ENCODE peak calls at places on chromosome 18, in six cellular contexts. C is WTC11, U is HCT116, F is GM12878, V is HEK293T, R is K562. J is an unnamed sample.

GRCh38 chr18:50218432-50219197 is 23.7 kb upstream of the MYO5B start:
- DNase-seq in U (peak), R (peak), C (peak), V (peak), F (peak), J (peak)

GRCh38 chr18:68796936-68797690 is 767 bp upstream of the CCDC102B start:
- DNase-seq in V (no peak), C (no peak), U (no peak), R (no peak), F (no peak), J (no peak)

GRCh38 chr18:55695091-55695490 is 107.1 kb upstream of the TCF4 start:
- DNase-seq in R (no peak), V (no peak), F (no peak), U (no peak), C (no peak), J (no peak)

GRCh38 chr18:49020129-49020528 is 69.4 kb upstream of the SMAD7 start:
- DNase-seq in F (no peak), C (no peak), V (no peak), U (no peak), R (no peak), J (peak)

GRCh38 chr18:48308027-48308635 is 101.1 kb downstream of the ZBTB7C start:
- DNase-seq in C (no peak), V (no peak), U (peak), R (no peak), F (no peak), J (no peak)

GRCh38 chr18:23816740-23817139 is 127.5 kb downstream of the LAMA3 start:
- DNase-seq in C (no peak), U (no peak), R (no peak), F (no peak), V (no peak), J (no peak)

GRCh38 chr18:36583155-36583745 is 245.6 kb downstream of the TPGS2 start:
- DNase-seq in R (no peak), U (no peak), F (peak), V (no peak), C (peak), J (peak)

GRCh38 chr18:55452123-55452611 is 135.8 kb downstream of the TCF4 start:
- DNase-seq in R (peak), U (no peak), V (no peak), C (no peak), F (no peak), J (no peak)

GRCh38 chr18:961644-962355 is 57.1 kb downstream of the ADCYAP1 start:
- DNase-seq in V (peak), F (no peak), C (peak), U (peak), R (peak), J (peak)

GRCh38 chr18:39846277-39846676 is 2108.8 kb upstream of the PIK3C3 start:
- DNase-seq in U (no peak), C (no peak), R (no peak), V (no peak), F (no peak), J (no peak)

GRCh38 chr18:10010611-10011015 is 96.8 kb downstream of the VAPA start:
- DNase-seq in F (no peak), R (no peak), V (no peak), C (no peak), U (no peak), J (no peak)

GRCh38 chr18:57819671-57820460 is 16.8 kb upstream of the ATP8B1 start:
- DNase-seq in V (peak), R (peak), F (no peak), C (no peak), U (peak), J (no peak)

GRCh38 chr18:52617931-52618330 is 277.9 kb downstream of the DCC start:
- DNase-seq in C (no peak), U (no peak), F (no peak), R (no peak), V (no peak), J (no peak)

GRCh38 chr18:29157057-29157780 is 980.3 kb upstream of the CDH2 start:
- DNase-seq in C (no peak), V (no peak), U (peak), F (no peak), R (no peak), J (no peak)

GRCh38 chr18:29181151-29181901 is 1004.4 kb upstream of the CDH2 start:
- DNase-seq in F (no peak), R (no peak), V (no peak), U (no peak), C (no peak), J (no peak)

GRCh38 chr18:9304388-9305070 is 30.0 kb upstream of the TWSG1 start:
- DNase-seq in U (no peak), F (no peak), R (no peak), V (no peak), C (no peak), J (no peak)

GRCh38 chr18:62713651-62714247 is 1.6 kb upstream of the PHLPP1 start:
- DNase-seq in R (no peak), F (no peak), U (no peak), C (peak), V (no peak), J (no peak)

GRCh38 chr18:41875094-41875780 is 79.8 kb upstream of the PIK3C3 start:
- DNase-seq in C (no peak), R (no peak), U (no peak), V (no peak), F (no peak), J (no peak)

GRCh38 chr18:61731693-61732376 is 161.0 kb downstream of the RNF152 start:
- DNase-seq in R (no peak), V (no peak), F (no peak), U (no peak), C (no peak), J (no peak)

GRCh38 chr18:9708057-9708881 is at the start of gene RAB31:
- DNase-seq in F (no peak), V (peak), R (peak), U (no peak), C (peak), J (no peak)

GRCh38 chr18:54229660-54230059 is 5.2 kb upstream of the MBD2 start:
- DNase-seq in F (no peak), U (no peak), V (no peak), C (no peak), R (no peak), J (no peak)

GRCh38 chr18:34808389-34808788 is 98.3 kb downstream of the DTNA start:
- DNase-seq in R (no peak), F (no peak), V (no peak), U (no peak), C (no peak), J (no peak)

GRCh38 chr18:9742588-9743131 is 34.6 kb downstream of the RAB31 start:
- DNase-seq in R (peak), U (no peak), V (no peak), C (no peak), F (no peak), J (no peak)

GRCh38 chr18:60549338-60549960 is 176.9 kb upstream of the MC4R start:
- DNase-seq in V (peak), U (peak), R (peak), C (no peak), F (no peak), J (no peak)

DNA sequence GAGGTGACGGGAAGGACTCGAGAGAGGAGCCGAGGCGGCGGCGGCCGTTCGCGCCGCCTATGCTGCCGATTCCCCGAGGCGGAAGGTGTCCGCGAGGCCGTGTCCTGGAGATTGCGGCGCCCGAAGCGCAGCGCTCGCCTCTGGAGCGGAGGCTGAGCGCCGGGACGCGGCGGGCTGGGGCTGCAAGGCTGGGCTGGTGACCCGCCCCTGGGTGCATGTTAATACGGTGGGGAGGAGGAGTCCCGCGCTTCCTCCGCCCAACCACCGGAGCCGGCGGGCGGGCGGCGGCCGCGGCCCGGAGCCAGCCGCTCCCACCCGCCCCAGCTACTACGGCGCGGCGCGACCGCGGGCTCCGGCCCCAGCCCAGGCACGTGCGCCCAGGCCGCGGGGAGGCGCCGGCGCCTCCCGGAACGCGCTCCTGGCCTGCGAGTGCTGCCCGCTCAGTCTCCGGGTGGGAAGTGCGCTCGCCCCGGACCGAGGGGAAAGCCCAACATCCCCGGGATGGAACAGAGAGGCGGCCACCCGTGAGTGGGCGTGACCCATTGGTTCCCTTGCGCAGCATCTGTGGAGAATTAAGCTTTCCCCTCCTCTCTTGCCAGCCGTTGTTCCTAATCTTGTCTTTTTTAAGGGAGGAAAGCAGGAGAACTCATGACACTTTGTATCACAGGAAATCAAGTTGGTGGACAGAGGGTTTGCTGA is at the start of gene DLGAP1:
- DNase-seq in V (peak), F (no peak), C (peak), R (no peak), U (no peak), J (no peak)
- TF ChIP-seq SP1 in V (no peak), F (no peak), C (no peak), R (no peak), U (no peak), J (no peak)

GRCh38 chr18:75678662-75679061 is 251.2 kb upstream of the SMIM21 start:
- DNase-seq in V (no peak), C (no peak), F (no peak), U (no peak), R (no peak), J (no peak)

GRCh38 chr18:75681538-75682115 is 254.1 kb upstream of the SMIM21 start:
- DNase-seq in V (no peak), F (no peak), C (no peak), U (no peak), R (no peak), J (no peak)

GRCh38 chr18:75683426-75683825 is 255.9 kb upstream of the SMIM21 start:
- DNase-seq in V (no peak), F (no peak), R (no peak), C (no peak), U (no peak), J (no peak)

DNA sequence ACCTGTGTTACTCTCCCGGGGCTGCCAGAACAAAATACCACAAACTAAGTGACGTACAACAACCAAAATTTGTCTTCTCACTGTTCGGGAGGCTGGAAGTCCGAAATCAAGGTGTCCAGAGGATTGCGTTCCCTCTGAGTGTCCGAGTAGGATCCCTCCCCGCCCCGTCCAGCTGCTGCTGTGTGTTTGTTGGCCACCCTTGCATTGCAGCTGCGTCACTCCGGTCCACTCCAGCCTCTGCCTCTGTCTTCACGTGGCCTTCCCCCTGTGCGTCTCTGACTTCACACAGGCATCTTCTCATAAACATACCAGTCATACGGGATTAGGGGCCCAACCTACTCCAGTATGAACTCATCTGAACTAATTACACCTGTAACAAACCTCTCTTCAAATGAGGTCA is 251.8 kb upstream of the SMIM21 start:
- DNase-seq in R (no peak), C (no peak), U (no peak), V (no peak), F (no peak), J (no peak)
- TF ChIP-seq SP1 in R (no peak), C (no peak), U (no peak), V (no peak), F (no peak), J (no peak)

DNA sequence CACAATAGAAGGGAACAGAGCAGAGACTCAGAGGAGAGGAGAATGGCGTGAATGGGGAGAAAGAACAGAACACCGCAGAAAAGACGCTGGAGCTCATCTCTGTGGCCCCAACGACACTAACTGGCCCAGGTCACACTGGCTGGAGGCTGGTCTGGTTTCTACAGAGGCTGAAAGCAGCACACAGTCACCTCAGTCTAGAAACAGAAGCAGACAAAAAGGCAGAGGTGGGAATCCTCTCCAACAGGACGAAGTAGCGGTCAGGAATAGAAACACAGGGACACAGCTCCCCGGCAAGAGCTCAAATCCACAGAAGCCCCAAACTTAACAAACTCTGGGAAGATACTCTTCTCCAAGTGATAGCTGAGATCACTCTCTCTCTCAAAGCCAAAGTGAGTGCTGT is 9.2 kb downstream of the SLC66A2 start:
- DNase-seq in R (no peak), F (no peak), U (no peak), V (no peak), C (no peak), J (no peak)
- TF ChIP-seq SP1 in R (no peak), F (no peak), U (no peak), V (no peak), C (no peak), J (no peak)

GRCh38 chr18:67475673-67476072 is 40.8 kb downstream of the DSEL start:
- DNase-seq in U (no peak), F (no peak), V (no peak), C (no peak), R (no peak), J (no peak)

GRCh38 chr18:67477522-67477921 is 39.0 kb downstream of the DSEL start:
- DNase-seq in V (no peak), C (no peak), R (no peak), U (no peak), F (no peak), J (no peak)

GRCh38 chr18:67478249-67478648 is 38.3 kb downstream of the DSEL start:
- DNase-seq in F (no peak), R (no peak), U (no peak), C (no peak), V (no peak), J (no peak)

GRCh38 chr18:67476585-67476984 is 39.9 kb downstream of the DSEL start:
- DNase-seq in F (no peak), V (no peak), R (no peak), U (no peak), C (no peak), J (no peak)
- TF ChIP-seq SP1 in F (no peak), V (no peak), R (no peak), U (no peak), C (no peak), J (no peak)

DNA sequence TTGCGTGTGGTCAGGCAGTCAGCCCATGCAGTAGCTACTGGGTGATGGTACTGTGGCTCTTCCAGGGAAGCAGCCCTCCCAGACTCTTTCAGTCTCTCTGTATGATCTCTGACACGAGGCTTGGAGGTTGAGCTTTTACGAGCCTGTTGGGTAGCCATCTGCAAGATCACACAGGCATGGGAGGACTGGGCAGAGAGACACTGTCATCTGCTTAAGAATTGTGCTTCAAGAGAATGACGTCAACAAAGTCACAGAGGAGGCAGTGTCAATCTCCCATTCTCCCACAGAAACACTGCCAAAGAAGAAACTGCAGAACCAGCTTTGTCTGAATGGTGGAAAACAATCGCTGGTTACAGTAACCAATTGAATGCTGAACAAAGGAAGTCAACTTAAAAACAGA is 78.4 kb upstream of the MC2R start:
- DNase-seq in F (no peak), R (no peak), U (no peak), C (no peak), V (no peak), J (no peak)
- TF ChIP-seq SP1 in F (no peak), R (no peak), U (no peak), C (no peak), V (no peak), J (no peak)

GRCh38 chr18:46542545-46542944 is 114.5 kb downstream of the LOXHD1 start:
- DNase-seq in V (no peak), U (no peak), R (no peak), F (no peak), C (no peak), J (no peak)
- TF ChIP-seq SP1 in V (no peak), U (no peak), R (no peak), F (no peak), C (no peak), J (no peak)

GRCh38 chr18:45066868-45067267 is 386.2 kb downstream of the SETBP1 start:
- DNase-seq in U (no peak), C (no peak), F (peak), V (no peak), R (peak), J (no peak)
- TF ChIP-seq SP1 in U (no peak), C (no peak), F (no peak), V (no peak), R (no peak), J (no peak)